ENCODE peak calls at places on chromosomes 16 and 17, in eight cellular contexts. Q, M, E, T, A, Y, W and X are unnamed samples.
A peak's percentile ranks its signal among the peaks of the same experiment; 100 is the strongest.

GRCh38 chr17:68197091-68197996 is 50.5 kb upstream of the AMZ2 start:
- DNase-seq in W (no peak), A (no peak), E (peak; percentile 62), M (no peak), Y (no peak), T (peak; percentile 50), Q (no peak), X (no peak)

GRCh38 chr16:88383401-88384221 is 852 bp downstream of the ZNF469 start:
- DNase-seq in M (no peak), A (no peak), E (peak; percentile 30), Y (no peak), W (no peak), T (peak; percentile 65), Q (no peak), X (no peak)

GRCh38 chr16:67936876-67937605 is 391 bp upstream of the PSMB10 start:
- DNase-seq in Q (peak; percentile 56), Y (peak; percentile 95), E (peak; percentile 83), W (no peak), T (no peak), M (peak; percentile 84), A (no peak), X (peak; percentile 95)

GRCh38 chr17:82458885-82459424 is 414 bp downstream of the NARF start:
- DNase-seq in M (no peak), A (no peak), E (peak; percentile 26), T (peak; percentile 59), Q (no peak), W (no peak), Y (peak; percentile 21), X (peak; percentile 47)

GRCh38 chr17:72852267-72852945 is 240.1 kb downstream of the SLC39A11 start:
- DNase-seq in Q (no peak), E (no peak), Y (no peak), M (no peak), W (no peak), A (no peak), T (no peak), X (no peak)

GRCh38 chr16:49023095-49023494 is 258.5 kb downstream of the CBLN1 start:
- DNase-seq in A (no peak), Y (no peak), T (no peak), W (no peak), E (no peak), Q (no peak), M (no peak), X (no peak)

GRCh38 chr16:88810166-88810867 is 1.4 kb downstream of the APRT start:
- DNase-seq in W (no peak), Y (no peak), A (no peak), T (no peak), Q (no peak), M (no peak), E (peak; percentile 74), X (peak; percentile 62)

GRCh38 chr17:63679214-63679613 is 20.7 kb downstream of the LIMD2 start:
- DNase-seq in W (no peak), E (no peak), Q (no peak), A (no peak), T (no peak), Y (no peak), M (no peak), X (no peak)

GRCh38 chr16:76222853-76223252 is 54.3 kb upstream of the CNTNAP4 start:
- DNase-seq in M (no peak), E (no peak), W (no peak), Y (no peak), Q (no peak), A (no peak), T (no peak), X (no peak)

GRCh38 chr16:78763821-78764440 is 664.5 kb downstream of the WWOX start:
- DNase-seq in W (no peak), Y (peak; percentile 44), M (no peak), E (no peak), Q (no peak), T (no peak), A (no peak), X (no peak)

GRCh38 chr17:5793157-5793556 is 208.8 kb upstream of the NLRP1 start:
- DNase-seq in M (no peak), T (no peak), Y (no peak), W (no peak), A (no peak), E (no peak), Q (no peak), X (peak; percentile 8)

GRCh38 chr17:16422416-16422815 is 7.0 kb downstream of the TRPV2 start:
- DNase-seq in Q (no peak), T (peak; percentile 8), E (no peak), M (no peak), W (no peak), A (no peak), Y (no peak), X (no peak)

GRCh38 chr17:7916799-7917198 is 710 bp upstream of the RNF227 start:
- DNase-seq in T (no peak), E (no peak), Q (no peak), A (no peak), Y (no peak), M (no peak), W (no peak), X (peak; percentile 26)

GRCh38 chr17:76417499-76418143 is 33.2 kb downstream of the SPHK1 start:
- DNase-seq in E (no peak), W (no peak), M (no peak), Q (no peak), A (no peak), Y (no peak), T (no peak), X (peak; percentile 16)

GRCh38 chr17:41329279-41329925 is 13.9 kb upstream of the KRTAP17-1 start:
- DNase-seq in E (peak; percentile 46), Q (no peak), T (no peak), W (no peak), Y (peak; percentile 30), A (no peak), M (no peak), X (peak; percentile 33)

GRCh38 chr16:70490261-70490660 is 33.1 kb downstream of the COG4 start:
- DNase-seq in M (no peak), E (no peak), W (no peak), Y (no peak), A (no peak), Q (no peak), T (no peak), X (no peak)

GRCh38 chr16:73217654-73218053 is 169.7 kb upstream of the ZFHX3 start:
- DNase-seq in W (no peak), E (no peak), T (no peak), Q (no peak), M (no peak), Y (no peak), A (no peak), X (no peak)

GRCh38 chr16:84881702-84882521 is 62.1 kb downstream of the CRISPLD2 start:
- DNase-seq in T (no peak), Y (no peak), Q (no peak), M (no peak), W (no peak), E (no peak), A (no peak), X (peak; percentile 22)

GRCh38 chr17:7940743-7941142 is 8.7 kb downstream of the CNTROB start:
- DNase-seq in A (no peak), W (no peak), T (no peak), Y (no peak), E (no peak), Q (no peak), M (no peak), X (no peak)

GRCh38 chr16:79401782-79402181 is 198.8 kb downstream of the MAF start:
- DNase-seq in W (no peak), Q (no peak), A (no peak), M (no peak), T (no peak), Y (no peak), E (no peak), X (no peak)